ENCODE peak calls at places on chromosomes 11 and 22, in nine cellular contexts. One of them, this sample, is unnamed.

GRCh38 chr11:113634940-113635575 is 71.0 kb downstream of the TMPRSS5 start:
- DNase-seq in mammary epithelial cell: peak; percentile 12
- DNase-seq in B cell: no peak
- DNase-seq in GM12865: no peak
- DNase-seq in fibroblast of pulmonary artery: no peak
- DNase-seq in A549: no peak
- DNase-seq in astrocyte of the cerebellum: no peak
- DNase-seq in astrocyte of the spinal cord: no peak
- DNase-seq in osteoblast: no peak
- DNase-seq in this sample: no peak

GRCh38 chr11:71127806-71128205 is 124.6 kb downstream of the SHANK2 start:
- DNase-seq in mammary epithelial cell: no peak
- DNase-seq in B cell: no peak
- DNase-seq in GM12865: no peak
- DNase-seq in fibroblast of pulmonary artery: no peak
- DNase-seq in A549: no peak
- DNase-seq in astrocyte of the cerebellum: no peak
- DNase-seq in astrocyte of the spinal cord: no peak
- DNase-seq in osteoblast: no peak
- DNase-seq in this sample: no peak

GRCh38 chr11:116530705-116531104 is 242.1 kb downstream of the BUD13 start:
- DNase-seq in mammary epithelial cell: no peak
- DNase-seq in B cell: no peak
- DNase-seq in GM12865: no peak
- DNase-seq in fibroblast of pulmonary artery: no peak
- DNase-seq in A549: no peak
- DNase-seq in astrocyte of the cerebellum: no peak
- DNase-seq in astrocyte of the spinal cord: no peak
- DNase-seq in osteoblast: no peak
- DNase-seq in this sample: no peak

GRCh38 chr11:3157381-3158130 is 7.6 kb downstream of the OSBPL5 start:
- DNase-seq in mammary epithelial cell: no peak
- DNase-seq in B cell: no peak
- DNase-seq in GM12865: no peak
- DNase-seq in fibroblast of pulmonary artery: no peak
- DNase-seq in A549: no peak
- DNase-seq in astrocyte of the cerebellum: no peak
- DNase-seq in astrocyte of the spinal cord: no peak
- DNase-seq in osteoblast: peak; percentile 65
- DNase-seq in this sample: peak; percentile 85

GRCh38 chr11:119671048-119671447 is 58.0 kb downstream of the NECTIN1 start:
- DNase-seq in mammary epithelial cell: no peak
- DNase-seq in B cell: no peak
- DNase-seq in GM12865: no peak
- DNase-seq in fibroblast of pulmonary artery: peak; percentile 92
- DNase-seq in A549: no peak
- DNase-seq in astrocyte of the cerebellum: peak; percentile 72
- DNase-seq in astrocyte of the spinal cord: peak; percentile 90
- DNase-seq in osteoblast: peak; percentile 91
- DNase-seq in this sample: no peak

GRCh38 chr11:74417860-74418508 is 19.8 kb upstream of the PGM2L1 start:
- DNase-seq in mammary epithelial cell: no peak
- DNase-seq in B cell: no peak
- DNase-seq in GM12865: no peak
- DNase-seq in fibroblast of pulmonary artery: no peak
- DNase-seq in A549: peak; percentile 3
- DNase-seq in astrocyte of the cerebellum: no peak
- DNase-seq in astrocyte of the spinal cord: no peak
- DNase-seq in osteoblast: no peak
- DNase-seq in this sample: no peak

GRCh38 chr22:34696557-34696956 is 369.4 kb upstream of the ISX start:
- DNase-seq in mammary epithelial cell: no peak
- DNase-seq in B cell: no peak
- DNase-seq in GM12865: peak; percentile 6
- DNase-seq in fibroblast of pulmonary artery: no peak
- DNase-seq in A549: no peak
- DNase-seq in astrocyte of the cerebellum: no peak
- DNase-seq in astrocyte of the spinal cord: no peak
- DNase-seq in osteoblast: no peak
- DNase-seq in this sample: no peak

GRCh38 chr22:27438271-27438980 is 363.1 kb downstream of the MN1 start:
- DNase-seq in mammary epithelial cell: no peak
- DNase-seq in B cell: no peak
- DNase-seq in GM12865: no peak
- DNase-seq in fibroblast of pulmonary artery: no peak
- DNase-seq in A549: no peak
- DNase-seq in astrocyte of the cerebellum: no peak
- DNase-seq in astrocyte of the spinal cord: peak; percentile 49
- DNase-seq in osteoblast: no peak
- DNase-seq in this sample: no peak

GRCh38 chr11:117918366-117919255 is 10.6 kb downstream of the TMPRSS13 start:
- DNase-seq in mammary epithelial cell: no peak
- DNase-seq in B cell: no peak
- DNase-seq in GM12865: no peak
- DNase-seq in fibroblast of pulmonary artery: no peak
- DNase-seq in A549: no peak
- DNase-seq in astrocyte of the cerebellum: no peak
- DNase-seq in astrocyte of the spinal cord: no peak
- DNase-seq in osteoblast: peak; percentile 72
- DNase-seq in this sample: peak; percentile 72

GRCh38 chr22:30871391-30872281 is 96.9 kb downstream of the MORC2 start:
- DNase-seq in mammary epithelial cell: no peak
- DNase-seq in B cell: no peak
- DNase-seq in GM12865: no peak
- DNase-seq in fibroblast of pulmonary artery: no peak
- DNase-seq in A549: no peak
- DNase-seq in astrocyte of the cerebellum: no peak
- DNase-seq in astrocyte of the spinal cord: no peak
- DNase-seq in osteoblast: peak; percentile 75
- DNase-seq in this sample: peak; percentile 50

GRCh38 chr11:12218909-12219308 is 108.5 kb downstream of the MICAL2 start:
- DNase-seq in mammary epithelial cell: no peak
- DNase-seq in B cell: no peak
- DNase-seq in GM12865: no peak
- DNase-seq in fibroblast of pulmonary artery: no peak
- DNase-seq in A549: no peak
- DNase-seq in astrocyte of the cerebellum: no peak
- DNase-seq in astrocyte of the spinal cord: no peak
- DNase-seq in osteoblast: no peak
- DNase-seq in this sample: no peak

GRCh38 chr22:42947211-42947990 is 67.5 kb downstream of the PACSIN2 start:
- DNase-seq in mammary epithelial cell: peak; percentile 68
- DNase-seq in B cell: no peak
- DNase-seq in GM12865: no peak
- DNase-seq in fibroblast of pulmonary artery: no peak
- DNase-seq in A549: peak; percentile 44
- DNase-seq in astrocyte of the cerebellum: no peak
- DNase-seq in astrocyte of the spinal cord: no peak
- DNase-seq in osteoblast: no peak
- DNase-seq in this sample: no peak

GRCh38 chr22:47600281-47600680 is 837.8 kb downstream of the TBC1D22A start:
- DNase-seq in mammary epithelial cell: no peak
- DNase-seq in B cell: no peak
- DNase-seq in GM12865: no peak
- DNase-seq in fibroblast of pulmonary artery: no peak
- DNase-seq in A549: no peak
- DNase-seq in astrocyte of the cerebellum: no peak
- DNase-seq in astrocyte of the spinal cord: no peak
- DNase-seq in osteoblast: no peak
- DNase-seq in this sample: peak; percentile 78

GRCh38 chr11:69700278-69701140 is 3.3 kb downstream of the FGF19 start:
- DNase-seq in mammary epithelial cell: no peak
- DNase-seq in B cell: no peak
- DNase-seq in GM12865: no peak
- DNase-seq in fibroblast of pulmonary artery: peak; percentile 72
- DNase-seq in A549: peak; percentile 59
- DNase-seq in astrocyte of the cerebellum: peak; percentile 11
- DNase-seq in astrocyte of the spinal cord: peak; percentile 62
- DNase-seq in osteoblast: peak; percentile 96
- DNase-seq in this sample: no peak

GRCh38 chr22:35140879-35141745 is 75.2 kb downstream of the ISX start:
- DNase-seq in mammary epithelial cell: no peak
- DNase-seq in B cell: no peak
- DNase-seq in GM12865: peak; percentile 83
- DNase-seq in fibroblast of pulmonary artery: no peak
- DNase-seq in A549: no peak
- DNase-seq in astrocyte of the cerebellum: no peak
- DNase-seq in astrocyte of the spinal cord: no peak
- DNase-seq in osteoblast: peak; percentile 18
- DNase-seq in this sample: no peak

GRCh38 chr11:118448294-118448693 is 12.0 kb downstream of the KMT2A start:
- DNase-seq in mammary epithelial cell: peak; percentile 33
- DNase-seq in B cell: no peak
- DNase-seq in GM12865: peak; percentile 78
- DNase-seq in fibroblast of pulmonary artery: peak; percentile 52
- DNase-seq in A549: no peak
- DNase-seq in astrocyte of the cerebellum: no peak
- DNase-seq in astrocyte of the spinal cord: peak; percentile 17
- DNase-seq in osteoblast: no peak
- DNase-seq in this sample: no peak

DNA sequence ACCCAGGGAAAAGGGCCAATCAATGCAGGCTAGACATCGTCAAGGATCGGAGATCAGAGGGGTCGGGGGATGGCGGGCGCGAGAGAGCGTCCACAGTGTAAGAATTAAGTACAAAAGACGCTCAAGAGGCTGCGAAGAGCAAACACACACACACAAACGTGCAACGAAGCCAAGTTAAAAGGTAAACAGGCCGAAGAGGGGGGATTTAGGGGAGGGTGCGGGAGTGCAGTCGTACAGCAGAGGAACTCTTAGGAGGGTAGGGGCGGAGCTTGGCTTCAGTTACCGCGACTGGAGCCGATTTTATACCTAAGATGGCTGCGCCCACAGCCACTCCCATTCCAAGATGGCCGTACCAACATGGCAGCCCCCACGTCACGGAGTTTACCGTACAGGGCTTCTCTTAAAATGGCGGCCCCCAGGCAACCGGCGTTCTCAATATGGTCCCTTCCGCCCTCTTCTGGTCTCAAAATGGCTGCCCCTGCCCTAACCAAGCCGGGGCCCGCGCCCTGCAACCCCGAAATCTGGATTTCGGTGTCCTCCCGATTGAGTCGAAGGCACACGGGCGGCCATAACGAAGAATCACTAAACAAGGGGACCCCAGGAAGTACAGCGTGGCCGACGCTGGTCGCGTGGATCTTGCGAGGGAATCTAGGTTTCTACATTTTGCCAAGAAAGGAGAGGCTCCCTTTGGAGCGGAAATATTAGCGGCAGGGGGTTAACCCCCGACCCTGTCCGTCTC is 2.0 kb downstream of the GNG3 start:
- DNase-seq in mammary epithelial cell: peak; percentile 94
- DNase-seq in B cell: peak; percentile 88
- DNase-seq in GM12865: peak; percentile 99
- DNase-seq in fibroblast of pulmonary artery: peak; percentile 98
- DNase-seq in A549: peak; percentile 98
- DNase-seq in astrocyte of the cerebellum: peak; percentile 97
- DNase-seq in astrocyte of the spinal cord: peak; percentile 98
- DNase-seq in osteoblast: peak; percentile 97
- DNase-seq in this sample: peak; percentile 98
- TF ChIP-seq CTCF in mammary epithelial cell: no peak
- TF ChIP-seq CTCF in B cell: no peak
- TF ChIP-seq CTCF in GM12865: no peak
- TF ChIP-seq CTCF in fibroblast of pulmonary artery: no peak
- TF ChIP-seq CTCF in A549: no peak
- TF ChIP-seq CTCF in astrocyte of the cerebellum: no peak
- TF ChIP-seq CTCF in astrocyte of the spinal cord: no peak
- TF ChIP-seq CTCF in osteoblast: no peak
- TF ChIP-seq CTCF in this sample: peak; percentile 42

GRCh38 chr11:980438-981365 is 55.0 kb downstream of the AP2A2 start:
- DNase-seq in mammary epithelial cell: no peak
- DNase-seq in B cell: peak; percentile 14
- DNase-seq in GM12865: no peak
- DNase-seq in fibroblast of pulmonary artery: no peak
- DNase-seq in A549: peak; percentile 48
- DNase-seq in astrocyte of the cerebellum: no peak
- DNase-seq in astrocyte of the spinal cord: peak; percentile 46
- DNase-seq in osteoblast: peak; percentile 97
- DNase-seq in this sample: no peak
- TF ChIP-seq CTCF in mammary epithelial cell: no peak
- TF ChIP-seq CTCF in B cell: no peak
- TF ChIP-seq CTCF in GM12865: no peak
- TF ChIP-seq CTCF in fibroblast of pulmonary artery: no peak
- TF ChIP-seq CTCF in A549: no peak
- TF ChIP-seq CTCF in astrocyte of the cerebellum: no peak
- TF ChIP-seq CTCF in astrocyte of the spinal cord: peak; percentile 16
- TF ChIP-seq CTCF in osteoblast: no peak
- TF ChIP-seq CTCF in this sample: peak; percentile 64

DNA sequence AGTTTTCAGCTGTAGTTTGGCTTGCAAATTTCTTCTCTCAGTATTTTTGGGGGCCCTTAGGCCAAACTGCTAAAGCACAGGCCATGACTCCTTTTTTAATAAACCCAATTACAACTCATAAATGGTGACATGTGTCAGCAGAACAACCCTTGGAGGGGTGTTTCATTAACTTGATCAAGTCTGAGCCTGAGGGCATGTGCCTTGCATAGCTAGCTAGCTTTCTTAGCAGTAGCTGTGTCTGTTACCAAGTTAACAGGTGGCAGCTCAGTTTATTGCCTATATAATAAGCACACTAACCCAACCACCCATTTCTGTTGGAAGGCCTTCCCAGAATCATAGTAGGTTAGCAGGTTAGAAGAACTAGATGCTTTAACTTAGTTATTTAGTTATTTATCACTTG is 950.3 kb upstream of the CCDC90B start:
- DNase-seq in mammary epithelial cell: no peak
- DNase-seq in B cell: no peak
- DNase-seq in GM12865: no peak
- DNase-seq in fibroblast of pulmonary artery: no peak
- DNase-seq in A549: no peak
- DNase-seq in astrocyte of the cerebellum: no peak
- DNase-seq in astrocyte of the spinal cord: no peak
- DNase-seq in osteoblast: no peak
- DNase-seq in this sample: no peak
- TF ChIP-seq CTCF in mammary epithelial cell: no peak
- TF ChIP-seq CTCF in B cell: no peak
- TF ChIP-seq CTCF in GM12865: no peak
- TF ChIP-seq CTCF in fibroblast of pulmonary artery: no peak
- TF ChIP-seq CTCF in A549: no peak
- TF ChIP-seq CTCF in astrocyte of the cerebellum: no peak
- TF ChIP-seq CTCF in astrocyte of the spinal cord: no peak
- TF ChIP-seq CTCF in osteoblast: no peak
- TF ChIP-seq CTCF in this sample: no peak

DNA sequence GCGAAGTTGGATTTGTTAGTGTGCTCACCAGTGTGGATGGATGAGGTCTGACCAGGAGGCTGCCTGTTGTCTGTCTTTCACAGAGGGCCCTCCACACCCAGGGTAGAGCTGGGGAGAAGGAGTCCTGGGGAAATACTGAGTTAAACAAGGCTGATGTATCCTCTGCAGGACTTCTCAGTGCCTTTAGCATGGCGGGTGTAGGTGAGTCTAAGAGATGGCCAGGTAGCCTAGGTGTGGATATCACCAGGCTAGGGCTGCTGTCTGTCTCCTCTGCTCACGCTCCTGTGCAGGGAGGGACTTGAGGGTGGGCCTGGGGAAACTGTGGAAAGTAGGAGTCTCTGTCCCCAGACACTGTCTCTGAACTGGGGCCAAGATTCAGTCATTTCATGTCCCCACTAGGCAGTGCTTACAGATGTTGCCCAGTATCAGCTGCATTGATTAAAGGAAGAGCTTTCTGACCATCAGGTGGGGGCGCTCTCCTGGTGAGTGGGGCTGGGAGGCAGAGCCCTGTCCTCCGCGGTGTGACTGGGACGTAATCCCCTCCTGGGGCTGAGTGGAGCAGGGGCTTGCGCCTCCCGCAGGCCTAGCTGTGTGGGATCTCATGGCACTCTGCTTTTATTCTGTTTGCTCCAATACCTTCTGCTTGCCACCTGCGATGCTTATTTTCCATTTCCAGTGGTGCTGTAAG is 35.5 kb upstream of the CCDC188 start:
- DNase-seq in mammary epithelial cell: no peak
- DNase-seq in B cell: no peak
- DNase-seq in GM12865: peak; percentile 7
- DNase-seq in fibroblast of pulmonary artery: peak; percentile 3
- DNase-seq in A549: peak; percentile 25
- DNase-seq in astrocyte of the cerebellum: no peak
- DNase-seq in astrocyte of the spinal cord: no peak
- DNase-seq in osteoblast: no peak
- DNase-seq in this sample: no peak
- TF ChIP-seq CTCF in mammary epithelial cell: no peak
- TF ChIP-seq CTCF in B cell: no peak
- TF ChIP-seq CTCF in GM12865: no peak
- TF ChIP-seq CTCF in fibroblast of pulmonary artery: peak; percentile 12
- TF ChIP-seq CTCF in A549: no peak
- TF ChIP-seq CTCF in astrocyte of the cerebellum: no peak
- TF ChIP-seq CTCF in astrocyte of the spinal cord: peak; percentile 5
- TF ChIP-seq CTCF in osteoblast: no peak
- TF ChIP-seq CTCF in this sample: peak; percentile 45

This sample was measured in chondrocyte.